ENCODE peak calls at places on chromosomes 13 and 19, in five cellular contexts. One of them, this sample, is unnamed. For H3K4me1, the result is how much of the 10 kb centered on the place peaks cover.

GRCh38 chr13:30850204-30850866 is 55.7 kb upstream of the MEDAG start:
- DNase-seq in iPS DF 6.9: no peak
- DNase-seq in spleen: no peak
- DNase-seq in breast epithelium: no peak
- DNase-seq in body of pancreas: no peak
- DNase-seq in this sample: no peak

GRCh38 chr19:46288896-46289588 is 7.8 kb upstream of the HIF3A start:
- DNase-seq in spleen: no peak
- DNase-seq in body of pancreas: no peak
- DNase-seq in breast epithelium: no peak
- DNase-seq in iPS DF 6.9: no peak
- DNase-seq in this sample: no peak

GRCh38 chr19:1725100-1726064 is 27.9 kb upstream of the ONECUT3 start:
- DNase-seq in spleen: no peak
- DNase-seq in iPS DF 6.9: no peak
- DNase-seq in breast epithelium: no peak
- DNase-seq in body of pancreas: peak
- DNase-seq in this sample: no peak

GRCh38 chr19:29337029-29337428 is 124.1 kb upstream of the UQCRFS1 start:
- DNase-seq in breast epithelium: no peak
- DNase-seq in body of pancreas: no peak
- DNase-seq in iPS DF 6.9: no peak
- DNase-seq in spleen: no peak
- DNase-seq in this sample: no peak

GRCh38 chr13:64817721-64818120 is 2412.4 kb downstream of the PCDH9 start:
- DNase-seq in breast epithelium: no peak
- DNase-seq in spleen: no peak
- DNase-seq in iPS DF 6.9: no peak
- DNase-seq in body of pancreas: no peak
- DNase-seq in this sample: no peak

GRCh38 chr13:30648522-30649012 is 30.8 kb downstream of the USPL1 start:
- DNase-seq in spleen: no peak
- DNase-seq in iPS DF 6.9: no peak
- DNase-seq in breast epithelium: no peak
- DNase-seq in body of pancreas: no peak
- DNase-seq in this sample: no peak

GRCh38 chr19:49801966-49802661 is 11.0 kb downstream of the FUZ start:
- DNase-seq in spleen: no peak
- DNase-seq in iPS DF 6.9: no peak
- DNase-seq in body of pancreas: peak
- DNase-seq in breast epithelium: peak
- DNase-seq in this sample: peak

GRCh38 chr19:29785955-29786589 is 25.7 kb upstream of the CCNE1 start:
- DNase-seq in spleen: no peak
- DNase-seq in iPS DF 6.9: no peak
- DNase-seq in body of pancreas: no peak
- DNase-seq in breast epithelium: no peak
- DNase-seq in this sample: no peak

GRCh38 chr13:33454844-33455256 is 169.3 kb upstream of the STARD13 start:
- DNase-seq in body of pancreas: peak
- DNase-seq in spleen: no peak
- DNase-seq in iPS DF 6.9: no peak
- DNase-seq in breast epithelium: no peak
- DNase-seq in this sample: no peak

GRCh38 chr13:83881917-83882625 is at the start of gene SLITRK1:
- DNase-seq in body of pancreas: peak
- DNase-seq in breast epithelium: peak
- DNase-seq in spleen: no peak
- DNase-seq in iPS DF 6.9: peak
- DNase-seq in this sample: no peak

GRCh38 chr19:42252365-42253244 is 2.3 kb downstream of the ERF start:
- DNase-seq in iPS DF 6.9: no peak
- DNase-seq in spleen: peak
- DNase-seq in body of pancreas: peak
- DNase-seq in breast epithelium: no peak
- DNase-seq in this sample: no peak

GRCh38 chr19:56840452-56841193 is at the start of the genes PEG3 and ZIM2:
- DNase-seq in iPS DF 6.9: no peak
- DNase-seq in breast epithelium: peak
- DNase-seq in spleen: no peak
- DNase-seq in body of pancreas: peak
- DNase-seq in this sample: no peak

GRCh38 chr19:17441241-17442135 is 7.0 kb downstream of the TMEM221 start:
- DNase-seq in iPS DF 6.9: no peak
- DNase-seq in breast epithelium: no peak
- DNase-seq in body of pancreas: peak
- DNase-seq in spleen: no peak
- DNase-seq in this sample: no peak

GRCh38 chr13:99018418-99019180 is 40.7 kb upstream of the DOCK9 start:
- DNase-seq in breast epithelium: no peak
- DNase-seq in body of pancreas: no peak
- DNase-seq in spleen: no peak
- DNase-seq in iPS DF 6.9: no peak
- DNase-seq in this sample: no peak

GRCh38 chr13:40565282-40566148 is 100.9 kb downstream of the FOXO1 start:
- DNase-seq in iPS DF 6.9: no peak
- DNase-seq in spleen: no peak
- DNase-seq in breast epithelium: no peak
- DNase-seq in body of pancreas: no peak
- DNase-seq in this sample: no peak

GRCh38 chr13:40564342-40564997 is 102.0 kb downstream of the FOXO1 start:
- DNase-seq in spleen: no peak
- DNase-seq in body of pancreas: no peak
- DNase-seq in iPS DF 6.9: no peak
- DNase-seq in breast epithelium: no peak
- DNase-seq in this sample: no peak

GRCh38 chr13:40568246-40568645 is 98.2 kb downstream of the FOXO1 start:
- DNase-seq in iPS DF 6.9: no peak
- DNase-seq in spleen: no peak
- DNase-seq in body of pancreas: no peak
- DNase-seq in breast epithelium: no peak
- DNase-seq in this sample: no peak

GRCh38 chr13:40568672-40569350 is 97.6 kb downstream of the FOXO1 start:
- DNase-seq in iPS DF 6.9: no peak
- DNase-seq in spleen: no peak
- DNase-seq in body of pancreas: no peak
- DNase-seq in breast epithelium: no peak
- DNase-seq in this sample: no peak

DNA sequence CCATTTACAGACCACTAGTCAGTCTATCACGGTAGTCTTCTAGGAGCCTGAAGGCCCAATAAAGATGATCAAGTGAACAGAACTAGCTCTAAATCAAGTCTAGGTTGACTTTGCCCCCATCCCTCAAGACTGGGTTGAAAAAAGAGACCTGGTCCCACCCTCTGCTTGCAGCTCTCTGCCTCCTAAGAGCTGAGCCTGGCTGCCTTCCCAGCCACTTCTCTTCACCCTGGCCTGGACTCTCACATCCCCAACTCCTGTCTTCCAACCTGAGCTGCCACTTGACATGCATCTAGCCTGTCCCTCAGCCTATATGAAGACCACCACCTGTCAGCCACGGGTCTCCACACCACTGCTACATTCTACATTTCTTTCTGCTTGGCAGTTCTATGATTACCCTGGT is 99.6 kb downstream of the FOXO1 start:
- DNase-seq in spleen: no peak
- DNase-seq in iPS DF 6.9: no peak
- DNase-seq in breast epithelium: no peak
- DNase-seq in body of pancreas: no peak
- DNase-seq in this sample: no peak
- H3K4me1 ChIP-seq in spleen: half or more
- H3K4me1 ChIP-seq in iPS DF 6.9: under half
- H3K4me1 ChIP-seq in breast epithelium: under half
- H3K4me1 ChIP-seq in body of pancreas: half or more
- H3K4me1 ChIP-seq in this sample: under half

GRCh38 chr13:44293354-44293753 is 80.3 kb upstream of the SERP2 start:
- DNase-seq in iPS DF 6.9: no peak
- DNase-seq in body of pancreas: no peak
- DNase-seq in breast epithelium: no peak
- DNase-seq in spleen: no peak
- DNase-seq in this sample: no peak
- H3K27ac ChIP-seq in iPS DF 6.9: no peak
- H3K27ac ChIP-seq in body of pancreas: no peak
- H3K27ac ChIP-seq in breast epithelium: no peak
- H3K27ac ChIP-seq in spleen: no peak
- H3K27ac ChIP-seq in this sample: peak

DNA sequence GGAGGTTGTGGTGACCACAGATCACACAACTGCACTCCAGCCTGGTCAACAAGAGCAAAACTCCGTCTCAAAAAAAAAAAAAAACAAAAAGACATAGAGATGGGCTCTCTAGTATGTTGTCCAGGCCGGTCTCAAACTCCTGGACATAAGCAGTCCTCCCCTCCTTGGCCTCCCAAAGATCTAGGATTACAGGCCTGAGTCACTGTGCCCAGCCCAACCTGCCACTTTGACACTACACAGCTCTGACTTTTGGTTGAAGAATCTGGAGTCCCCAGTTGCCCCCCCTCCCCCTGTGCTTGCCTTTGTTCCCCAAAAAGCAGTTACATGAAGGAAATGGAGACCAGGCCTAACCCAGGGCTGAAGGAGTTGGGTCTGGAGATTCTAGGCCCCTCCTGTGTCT is 12.9 kb downstream of the CARM1 start:
- DNase-seq in body of pancreas: peak
- DNase-seq in spleen: no peak
- DNase-seq in iPS DF 6.9: no peak
- DNase-seq in breast epithelium: no peak
- DNase-seq in this sample: no peak
- H3K4me1 ChIP-seq in body of pancreas: under half
- H3K4me1 ChIP-seq in spleen: under half
- H3K4me1 ChIP-seq in iPS DF 6.9: under half
- H3K4me1 ChIP-seq in breast epithelium: under half
- H3K4me1 ChIP-seq in this sample: under half

GRCh38 chr13:110829486-110829885 is 85.4 kb downstream of the ANKRD10 start:
- DNase-seq in iPS DF 6.9: no peak
- DNase-seq in spleen: no peak
- DNase-seq in body of pancreas: no peak
- DNase-seq in breast epithelium: no peak
- DNase-seq in this sample: no peak

GRCh38 chr13:110831437-110832204 is 83.2 kb downstream of the ANKRD10 start:
- DNase-seq in iPS DF 6.9: no peak
- DNase-seq in breast epithelium: no peak
- DNase-seq in body of pancreas: no peak
- DNase-seq in spleen: no peak
- DNase-seq in this sample: no peak

GRCh38 chr13:110832205-110832479 is 82.7 kb downstream of the ANKRD10 start:
- DNase-seq in spleen: no peak
- DNase-seq in iPS DF 6.9: no peak
- DNase-seq in breast epithelium: no peak
- DNase-seq in body of pancreas: no peak
- DNase-seq in this sample: no peak

GRCh38 chr13:110830331-110830730 is 84.5 kb downstream of the ANKRD10 start:
- DNase-seq in body of pancreas: no peak
- DNase-seq in iPS DF 6.9: no peak
- DNase-seq in spleen: no peak
- DNase-seq in breast epithelium: no peak
- DNase-seq in this sample: no peak

GRCh38 chr13:110830800-110831371 is 84.0 kb downstream of the ANKRD10 start:
- DNase-seq in iPS DF 6.9: no peak
- DNase-seq in breast epithelium: no peak
- DNase-seq in spleen: no peak
- DNase-seq in body of pancreas: no peak
- DNase-seq in this sample: no peak
- H3K27ac ChIP-seq in iPS DF 6.9: no peak
- H3K27ac ChIP-seq in breast epithelium: no peak
- H3K27ac ChIP-seq in spleen: no peak
- H3K27ac ChIP-seq in body of pancreas: no peak
- H3K27ac ChIP-seq in this sample: no peak

DNA sequence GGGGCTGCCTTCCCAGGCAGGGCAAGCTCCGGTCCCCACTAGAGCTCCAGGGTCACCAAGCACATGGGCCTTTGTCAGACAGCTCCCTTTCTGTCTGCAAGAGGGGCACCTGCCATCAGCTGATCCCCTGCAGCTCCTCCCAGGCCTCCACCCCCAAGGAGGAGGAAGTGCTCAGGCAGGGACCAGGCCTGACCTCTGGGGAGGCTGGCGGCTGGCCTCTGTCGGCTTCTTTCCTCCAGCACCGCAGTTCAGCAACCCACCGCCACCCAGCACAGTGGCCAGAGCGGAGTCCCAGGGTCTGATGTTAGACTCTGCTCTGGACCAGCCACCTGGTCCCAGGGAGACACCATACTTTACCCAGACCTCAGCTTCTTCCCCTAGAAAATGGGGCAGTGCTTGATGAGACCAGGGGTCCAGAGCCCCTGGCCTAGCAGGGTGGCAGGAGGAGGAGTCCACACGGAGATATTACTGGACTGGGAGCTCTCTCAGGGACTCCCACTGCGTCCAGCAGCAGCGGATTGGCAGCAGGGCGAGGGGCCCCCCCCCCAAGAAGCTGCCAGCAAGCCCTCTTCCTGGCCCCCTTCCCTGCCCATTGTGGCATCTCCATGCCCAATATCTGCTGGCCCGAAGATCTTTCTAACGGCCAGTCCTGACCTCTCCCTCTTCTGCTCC is 24.1 kb downstream of the NKPD1 start:
- DNase-seq in body of pancreas: no peak
- DNase-seq in iPS DF 6.9: no peak
- DNase-seq in breast epithelium: no peak
- DNase-seq in spleen: no peak
- DNase-seq in this sample: no peak
- H3K4me1 ChIP-seq in body of pancreas: under half
- H3K4me1 ChIP-seq in iPS DF 6.9: under half
- H3K4me1 ChIP-seq in breast epithelium: under half
- H3K4me1 ChIP-seq in spleen: under half
- H3K4me1 ChIP-seq in this sample: under half

GRCh38 chr19:47618771-47619170 is 9.8 kb downstream of the BICRA start:
- DNase-seq in spleen: no peak
- DNase-seq in body of pancreas: peak
- DNase-seq in iPS DF 6.9: no peak
- DNase-seq in breast epithelium: no peak
- DNase-seq in this sample: no peak

GRCh38 chr19:47615714-47616113 is 6.8 kb downstream of the BICRA start:
- DNase-seq in breast epithelium: no peak
- DNase-seq in body of pancreas: no peak
- DNase-seq in spleen: no peak
- DNase-seq in iPS DF 6.9: no peak
- DNase-seq in this sample: no peak

GRCh38 chr19:47623151-47623920 is 14.4 kb downstream of the BICRA start:
- DNase-seq in body of pancreas: no peak
- DNase-seq in spleen: no peak
- DNase-seq in breast epithelium: no peak
- DNase-seq in iPS DF 6.9: no peak
- DNase-seq in this sample: no peak

GRCh38 chr19:47623921-47624391 is 15.0 kb downstream of the BICRA start:
- DNase-seq in spleen: no peak
- DNase-seq in body of pancreas: no peak
- DNase-seq in breast epithelium: no peak
- DNase-seq in iPS DF 6.9: no peak
- DNase-seq in this sample: no peak

GRCh38 chr19:47619763-47620162 is 10.8 kb downstream of the BICRA start:
- DNase-seq in body of pancreas: no peak
- DNase-seq in spleen: no peak
- DNase-seq in iPS DF 6.9: no peak
- DNase-seq in breast epithelium: no peak
- DNase-seq in this sample: no peak
- H3K27ac ChIP-seq in body of pancreas: no peak
- H3K27ac ChIP-seq in spleen: no peak
- H3K27ac ChIP-seq in iPS DF 6.9: no peak
- H3K27ac ChIP-seq in breast epithelium: no peak
- H3K27ac ChIP-seq in this sample: no peak

GRCh38 chr19:13849277-13849676 is 27.7 kb upstream of the NANOS3 start:
- DNase-seq in iPS DF 6.9: no peak
- DNase-seq in breast epithelium: no peak
- DNase-seq in body of pancreas: no peak
- DNase-seq in spleen: no peak
- DNase-seq in this sample: no peak
- H3K4me1 ChIP-seq in iPS DF 6.9: under half
- H3K4me1 ChIP-seq in breast epithelium: under half
- H3K4me1 ChIP-seq in body of pancreas: half or more
- H3K4me1 ChIP-seq in spleen: half or more
- H3K4me1 ChIP-seq in this sample: half or more

This sample was measured in RWPE2.